ENCODE peak calls at places on chromosomes 3 and 15, in four cellular contexts. I, U, Q and Y are unnamed samples.

GRCh38 chr3:174533286-174533685 is 325.8 kb upstream of the NAALADL2 start:
- DNase-seq in I (no peak), U (no peak), Q (peak; percentile 60), Y (peak; percentile 80)

GRCh38 chr3:155664922-155665695 is 79.8 kb downstream of the PLCH1 start:
- DNase-seq in I (peak; percentile 54), U (peak; percentile 24), Q (peak; percentile 71), Y (peak; percentile 83)

GRCh38 chr3:127152676-127153505 is 40.0 kb upstream of the PRR23E start:
- DNase-seq in I (peak; percentile 10), U (no peak), Q (no peak), Y (no peak)

GRCh38 chr3:123284399-123285010 is 82.8 kb downstream of the SEC22A start:
- DNase-seq in I (no peak), U (no peak), Q (no peak), Y (no peak)

GRCh38 chr3:58526124-58526957 is 10.6 kb downstream of the ACOX2 start:
- DNase-seq in I (no peak), U (no peak), Q (peak; percentile 96), Y (peak; percentile 92)

GRCh38 chr3:71060536-71060935 is 523.0 kb downstream of the FOXP1 start:
- DNase-seq in I (no peak), U (no peak), Q (no peak), Y (no peak)

GRCh38 chr15:28912422-28912821 is 26.6 kb downstream of the APBA2 start:
- DNase-seq in I (no peak), U (no peak), Q (no peak), Y (no peak)

GRCh38 chr3:174358252-174358651 is 500.9 kb upstream of the NAALADL2 start:
- DNase-seq in I (no peak), U (no peak), Q (no peak), Y (no peak)

GRCh38 chr3:42707620-42708355 is 5.2 kb upstream of the HHATL start:
- DNase-seq in I (no peak), U (peak; percentile 10), Q (no peak), Y (no peak)

DNA sequence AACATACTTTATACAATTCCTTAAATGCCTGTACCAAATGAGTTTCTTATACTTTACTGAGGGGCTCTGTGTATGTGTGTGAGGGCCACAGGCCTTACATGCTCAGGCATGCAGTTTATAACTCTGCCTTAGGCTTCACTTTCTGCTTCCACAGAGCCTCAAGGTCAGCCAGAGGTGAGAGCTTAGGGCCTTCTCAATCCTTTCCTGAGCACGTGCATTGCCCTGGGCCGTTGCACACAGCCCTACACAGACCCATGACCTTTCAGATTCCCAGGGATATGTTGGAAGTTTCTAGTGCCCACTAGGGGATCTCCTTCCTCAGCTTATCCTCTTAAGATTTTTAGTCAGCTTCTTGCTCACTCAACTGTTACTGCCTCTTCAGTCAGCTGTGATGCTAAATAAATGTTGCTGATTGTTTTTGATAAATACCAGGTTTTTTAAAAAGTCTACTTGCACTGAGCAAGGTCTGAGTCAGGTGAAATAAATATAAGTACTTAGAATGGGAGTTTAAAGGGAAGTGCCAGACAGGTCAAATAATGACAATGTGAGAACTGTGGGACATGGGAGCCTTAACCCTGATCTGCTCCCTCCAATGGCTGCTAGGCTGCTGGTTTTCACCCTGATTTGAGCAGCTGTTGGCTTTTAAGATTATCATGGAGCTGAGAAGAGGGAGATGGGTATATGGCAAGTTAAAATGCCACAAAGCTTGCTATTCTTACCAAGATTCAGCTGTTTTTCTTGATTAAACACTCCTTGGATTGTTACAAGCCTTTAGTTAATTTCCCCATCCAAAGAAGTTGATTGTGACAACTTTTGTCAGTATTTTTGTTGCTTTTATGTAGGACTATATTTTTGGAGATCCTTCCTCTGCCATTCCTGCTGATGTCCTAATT is 169.5 kb downstream of the PLD1 start:
- DNase-seq in I (no peak), U (no peak), Q (peak; percentile 23), Y (peak; percentile 23)
- TF ChIP-seq CTCF in I (no peak), U (no peak), Q (no peak), Y (no peak)

GRCh38 chr15:45522931-45523331 is 376 bp upstream of the SLC30A4 start:
- DNase-seq in I (no peak), U (peak; percentile 25), Q (peak; percentile 24), Y (peak; percentile 29)
- H3K4me3 ChIP-seq in I (peak overlapping the region; percentile 83), U (peak overlapping the region; percentile 87), Q (peak overlapping the region; percentile 44), Y (peak overlapping the region; percentile 60)

GRCh38 chr15:63506537-63507035 is 2.2 kb downstream of the USP3 start:
- DNase-seq in I (no peak), U (no peak), Q (peak; percentile 74), Y (peak; percentile 65)

GRCh38 chr15:63505842-63506222 is 1.4 kb downstream of the USP3 start:
- DNase-seq in I (no peak), U (no peak), Q (no peak), Y (no peak)

GRCh38 chr15:63504247-63504978 is at the start of gene USP3:
- DNase-seq in I (peak; percentile 95), U (peak; percentile 91), Q (peak; percentile 97), Y (peak; percentile 71)

GRCh38 chr15:63503739-63504246 is 600 bp upstream of the USP3 start:
- DNase-seq in I (peak; percentile 69), U (peak; percentile 72), Q (peak; percentile 94), Y (peak; percentile 95)

DNA sequence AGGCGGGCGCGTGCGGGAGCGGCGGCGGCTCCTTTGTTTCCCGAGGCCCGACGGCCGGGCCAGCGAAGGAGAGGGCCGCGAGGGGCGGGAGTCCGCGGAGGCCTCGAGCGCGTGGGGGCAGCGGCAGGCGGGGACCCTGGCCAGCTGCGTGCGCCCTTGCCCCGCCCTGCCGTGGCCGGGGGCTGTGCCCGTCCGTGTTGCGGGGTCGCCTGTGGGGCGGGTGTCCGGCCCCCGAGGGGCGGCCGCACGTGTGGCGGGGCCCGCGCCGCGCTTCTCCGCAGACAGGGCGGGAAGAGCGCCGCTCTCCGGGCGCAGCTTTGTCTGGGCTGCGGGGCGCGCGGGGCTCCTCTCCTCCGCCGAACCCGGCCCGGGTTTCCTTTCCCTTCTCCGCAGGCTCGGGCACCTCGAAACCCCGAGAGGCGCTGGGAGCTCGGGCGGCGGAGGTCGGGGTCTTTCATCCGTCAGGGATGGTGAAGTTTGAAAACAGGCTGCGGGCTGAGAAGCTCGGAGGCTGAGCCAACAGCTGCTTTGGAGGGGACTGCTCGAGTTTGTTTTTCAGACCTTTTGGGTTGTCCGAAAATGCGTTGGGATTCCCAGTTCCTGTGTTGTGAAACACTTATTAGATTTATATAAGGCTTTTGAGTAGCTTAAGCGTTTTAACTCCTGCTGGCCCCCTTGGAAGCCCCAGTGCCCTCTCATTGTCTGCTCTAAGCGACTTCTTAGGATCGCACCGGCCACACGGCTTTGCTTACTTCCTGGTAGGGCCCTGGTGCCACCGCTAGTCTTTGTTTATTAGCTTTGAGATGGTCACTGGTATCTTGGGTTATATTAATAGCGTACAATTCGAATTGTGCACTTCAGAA is 817 bp downstream of the USP3 start:
- DNase-seq in I (peak; percentile 77), U (peak; percentile 76), Q (peak; percentile 61), Y (peak; percentile 45)
- TF ChIP-seq CTCF in I (no peak), U (peak; percentile 9), Q (peak; percentile 32), Y (peak; percentile 25)

DNA sequence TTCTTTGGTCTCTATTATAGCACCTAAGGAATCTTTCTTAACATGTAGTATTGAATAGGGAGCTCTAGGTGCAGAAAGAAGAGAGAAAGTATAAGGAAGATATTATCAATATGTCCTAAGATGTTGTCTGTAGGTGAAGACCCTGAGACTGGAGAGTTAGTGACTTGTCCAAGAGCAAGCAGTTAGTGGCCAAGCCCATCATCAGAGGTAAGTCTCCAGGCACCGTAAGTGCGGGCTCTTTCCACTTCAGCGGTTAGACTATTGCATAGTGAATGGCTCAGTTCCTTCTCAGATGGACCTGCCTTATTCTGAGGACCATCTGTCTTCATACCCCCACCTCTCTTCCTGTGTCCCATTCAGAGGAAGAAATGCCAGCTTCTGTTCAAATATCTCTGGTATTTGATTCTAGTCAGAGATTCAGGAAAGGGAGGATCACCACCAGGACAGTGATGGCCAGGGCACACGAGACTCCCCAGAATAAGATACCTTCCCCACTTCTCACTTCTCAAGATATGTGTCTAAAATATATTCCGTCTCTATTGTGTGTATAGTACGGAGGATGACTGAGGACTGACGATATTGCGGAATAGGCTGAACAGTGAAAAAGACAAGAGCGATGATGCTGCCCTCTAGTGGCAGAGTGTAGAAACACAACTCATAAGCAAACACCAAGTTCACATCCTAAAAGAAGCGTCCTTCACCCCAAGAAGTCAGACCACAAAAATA is 19.1 kb upstream of the ADGRG7 start:
- DNase-seq in I (peak; percentile 61), U (peak; percentile 32), Q (peak; percentile 80), Y (peak; percentile 75)
- H3K4me3 ChIP-seq in I (no peak overlapping the region), U (no peak overlapping the region), Q (no peak overlapping the region), Y (no peak overlapping the region)